ENCODE peak calls at places on chromosomes 4 and X, in six cellular contexts. F is adipocyte; S is pancreas; J is effector memory CD4-positive, alpha-beta T cell; G is mammary epithelial cell; B is GM23248. P is an unnamed sample.

GRCh38 chr4:158856852-158857251 is 88.0 kb downstream of the FNIP2 start:
- DNase-seq in S (no peak), F (peak; percentile 72), B (peak; percentile 64), J (no peak), G (peak; percentile 25), P (no peak)

GRCh38 chr4:106368678-106369077 is at the start of gene GIMD1:
- DNase-seq in B (no peak), F (no peak), J (no peak), G (no peak), S (no peak), P (no peak)

GRCh38 chr4:107037188-107037587 is 1.1 kb upstream of the DKK2 start:
- DNase-seq in J (no peak), B (peak; percentile 73), G (no peak), F (peak; percentile 81), S (peak; percentile 30), P (no peak)

GRCh38 chr4:184344899-184345572 is 127.4 kb upstream of the ENPP6 start:
- DNase-seq in G (no peak), J (no peak), S (no peak), F (no peak), B (no peak), P (no peak)

GRCh38 chrX:47817897-47818296 is 18.8 kb upstream of the ZNF81 start:
- DNase-seq in G (no peak), F (no peak), S (no peak), B (no peak), J (no peak), P (no peak)

GRCh38 chrX:66717926-66718325 is 79.0 kb upstream of the EDA2R start:
- DNase-seq in S (no peak), B (peak; percentile 34), J (no peak), F (no peak), G (no peak), P (no peak)

GRCh38 chr4:48138936-48139335 is 4.9 kb upstream of the TXK start:
- DNase-seq in G (no peak), F (no peak), B (no peak), S (no peak), J (no peak), P (peak; percentile 78)

GRCh38 chrX:52082578-52082977 is 13.6 kb upstream of the MAGED4B start:
- DNase-seq in G (peak; percentile 43), J (no peak), S (no peak), F (peak; percentile 29), B (peak; percentile 32), P (no peak)

GRCh38 chrX:9466115-9466495 is 1.2 kb downstream of the TBL1X start:
- DNase-seq in G (no peak), F (peak; percentile 54), J (no peak), S (peak; percentile 45), B (peak; percentile 43), P (no peak)

GRCh38 chr4:145195167-145195952 is 15.0 kb upstream of the OTUD4 start:
- DNase-seq in G (peak; percentile 47), J (no peak), B (no peak), F (no peak), S (no peak), P (no peak)

GRCh38 chr4:47716017-47716416 is 121.8 kb downstream of the CORIN start:
- DNase-seq in G (no peak), B (no peak), J (no peak), S (no peak), F (no peak), P (no peak)

GRCh38 chr4:89549907-89550306 is 242.3 kb upstream of the GPRIN3 start:
- DNase-seq in B (peak; percentile 30), J (no peak), G (peak; percentile 4), F (peak; percentile 47), S (no peak), P (no peak)

GRCh38 chrX:69153060-69153730 is 12.1 kb downstream of the PJA1 start:
- DNase-seq in G (no peak), J (no peak), F (no peak), B (no peak), S (no peak), P (no peak)

GRCh38 chr4:8704632-8705031 is 112.1 kb downstream of the CPZ start:
- DNase-seq in G (no peak), J (no peak), B (no peak), F (no peak), S (no peak), P (no peak)

GRCh38 chrX:131979116-131979515 is 44.0 kb upstream of the STK26 start:
- DNase-seq in B (no peak), J (no peak), S (no peak), G (no peak), F (no peak), P (no peak)

GRCh38 chr4:145420595-145421214 is 60.9 kb upstream of the SMAD1 start:
- DNase-seq in G (no peak), B (no peak), F (no peak), J (no peak), S (no peak), P (no peak)

GRCh38 chr4:42404001-42404400 is 6.7 kb downstream of the SHISA3 start:
- DNase-seq in J (no peak), S (no peak), F (no peak), G (no peak), B (no peak), P (no peak)

GRCh38 chrX:106168107-106168506 is at the start of gene PWWP3B:
- DNase-seq in B (peak; percentile 38), F (no peak), J (no peak), S (peak; percentile 64), G (peak; percentile 44), P (no peak)

GRCh38 chr4:184284336-184284690 is 66.6 kb upstream of the ENPP6 start:
- DNase-seq in G (no peak), S (no peak), F (no peak), J (no peak), B (no peak), P (no peak)

GRCh38 chr4:74632634-74633033 is 161.7 kb downstream of the BTC start:
- DNase-seq in G (peak; percentile 99), F (peak; percentile 77), B (peak; percentile 85), J (no peak), S (no peak), P (no peak)

GRCh38 chr4:123474817-123475216 is 78.2 kb downstream of the SPRY1 start:
- DNase-seq in J (no peak), F (no peak), S (no peak), B (no peak), G (no peak), P (no peak)

GRCh38 chr4:174538123-174538875 is 16.0 kb upstream of the HPGD start:
- DNase-seq in S (no peak), B (no peak), G (peak; percentile 52), F (no peak), J (no peak), P (no peak)

GRCh38 chr4:140046037-140046436 is 107.9 kb downstream of the MAML3 start:
- DNase-seq in G (no peak), S (no peak), B (no peak), J (no peak), F (no peak), P (no peak)

GRCh38 chr4:140047781-140048180 is 106.2 kb downstream of the MAML3 start:
- DNase-seq in F (no peak), J (no peak), G (no peak), B (no peak), S (no peak), P (no peak)

GRCh38 chr4:140048419-140049022 is 105.5 kb downstream of the MAML3 start:
- DNase-seq in G (no peak), S (no peak), B (no peak), F (no peak), J (no peak), P (no peak)

GRCh38 chr4:140046573-140046972 is 107.4 kb downstream of the MAML3 start:
- DNase-seq in B (no peak), J (no peak), S (no peak), F (no peak), G (no peak), P (no peak)

DNA sequence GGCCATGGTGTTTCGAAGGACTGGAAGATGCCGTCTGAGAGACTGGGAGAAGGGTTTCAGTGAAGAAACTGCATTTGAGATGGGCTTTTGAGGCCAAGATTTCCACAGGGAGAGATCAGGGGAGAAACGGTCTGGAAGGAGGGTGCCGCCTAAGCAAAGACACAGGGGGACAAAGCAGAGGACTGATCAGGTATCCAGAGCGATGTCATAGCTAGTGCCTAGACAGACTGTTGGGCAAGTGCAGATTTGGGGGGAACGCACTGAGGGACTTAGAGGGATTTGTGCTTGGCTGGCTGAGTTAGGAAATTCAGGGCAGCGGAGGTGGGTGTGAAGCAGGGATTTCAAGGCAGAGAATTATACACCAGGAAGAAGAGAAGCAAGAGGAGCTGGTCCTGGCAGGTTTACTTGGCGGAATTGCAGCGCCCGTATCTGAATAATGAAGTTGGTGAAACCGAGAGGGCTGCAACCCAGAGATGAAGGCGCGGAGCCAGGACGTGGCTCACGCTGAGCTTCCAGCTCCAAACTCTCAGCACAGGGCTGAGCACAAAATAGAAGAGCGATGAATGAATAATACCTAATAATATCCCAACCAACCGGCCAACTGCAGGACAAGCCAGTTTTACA is 106.9 kb downstream of the MAML3 start:
- DNase-seq in J (no peak), G (no peak), B (no peak), F (no peak), S (no peak), P (no peak)
- H3K4me1 ChIP-seq in J (peaks cover 4% of the 10 kb centered on the region), G (peaks cover 7% of the 10 kb centered on the region), B (peaks cover 11% of the 10 kb centered on the region), F (peaks cover 17% of the 10 kb centered on the region), S (peaks cover 7% of the 10 kb centered on the region), P (peaks cover 16% of the 10 kb centered on the region)

GRCh38 chr4:26867914-26868684 is 7.5 kb downstream of the STIM2 start:
- DNase-seq in S (no peak), G (no peak), J (no peak), B (no peak), F (no peak), P (no peak)
- H3K4me1 ChIP-seq in S (peaks cover 35% of the 10 kb centered on the region), G (peaks cover 25% of the 10 kb centered on the region), J (peaks cover 36% of the 10 kb centered on the region), B (peaks cover 22% of the 10 kb centered on the region), F (peaks cover 14% of the 10 kb centered on the region), P (peaks cover 69% of the 10 kb centered on the region)

GRCh38 chr4:88144866-88145300 is 13.6 kb downstream of the ABCG2 start:
- DNase-seq in J (no peak), S (no peak), G (no peak), F (no peak), B (no peak), P (no peak)
- H3K4me1 ChIP-seq in J (no peaks in the 10 kb centered on the region), S (no peaks in the 10 kb centered on the region), G (peaks cover 27% of the 10 kb centered on the region), F (peaks cover 3% of the 10 kb centered on the region), B (peaks cover 17% of the 10 kb centered on the region), P (no peaks in the 10 kb centered on the region)

GRCh38 chr4:6699903-6700302 is 6.2 kb downstream of the S100P start:
- DNase-seq in F (no peak), G (no peak), S (no peak), B (no peak), J (no peak), P (no peak)

GRCh38 chr4:6695660-6696581 is 2.2 kb downstream of the S100P start:
- DNase-seq in F (no peak), S (no peak), J (peak; percentile 56), B (no peak), G (peak; percentile 19), P (peak; percentile 69)

GRCh38 chr4:6696611-6697010 is 2.9 kb downstream of the S100P start:
- DNase-seq in J (no peak), G (peak; percentile 67), B (no peak), S (no peak), F (no peak), P (no peak)

GRCh38 chr4:6694177-6694901 is 661 bp downstream of the S100P start:
- DNase-seq in J (peak; percentile 37), G (no peak), B (no peak), S (no peak), F (no peak), P (no peak)

DNA sequence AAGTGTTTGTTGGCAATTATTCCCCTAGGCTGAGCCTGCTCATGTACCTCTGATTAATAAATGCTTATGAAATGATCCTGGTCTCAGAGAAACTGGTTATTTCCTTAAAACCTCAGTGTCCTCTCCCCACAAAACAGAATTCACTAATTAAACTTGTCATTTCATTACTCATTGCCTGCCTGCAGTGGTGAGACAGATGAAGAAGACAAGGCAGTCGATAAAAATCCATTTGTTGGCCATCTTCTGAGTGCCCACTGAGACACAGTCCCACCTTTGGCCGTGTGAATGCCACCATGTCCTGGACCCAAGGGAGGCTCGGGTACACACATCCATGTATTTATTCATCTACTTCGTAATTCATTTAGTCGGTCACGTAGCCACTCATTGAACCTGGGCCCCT is 3.4 kb downstream of the S100P start:
- DNase-seq in J (no peak), G (peak; percentile 20), F (no peak), B (no peak), S (no peak), P (no peak)
- H3K4me1 ChIP-seq in J (peaks cover 77% of the 10 kb centered on the region), G (peaks cover 21% of the 10 kb centered on the region), F (peaks cover 19% of the 10 kb centered on the region), B (peaks cover 7% of the 10 kb centered on the region), S (no peaks in the 10 kb centered on the region), P (peaks cover 71% of the 10 kb centered on the region)